ENCODE peak calls at places on chromosomes 6 and 20, in eight cellular contexts. V is fibroblast of lung, M is foreskin fibroblast, C is ascending aorta, N is choroid plexus epithelial cell, G is K562, K is pancreas, J is psoas muscle. H is an unnamed sample.

GRCh38 chr20:2165871-2166270 is 64.2 kb downstream of the STK35 start:
- DNase-seq in V (no peak), M (no peak), C (no peak), N (no peak), G (no peak), K (no peak), J (no peak), H (no peak)

GRCh38 chr6:113733386-113733785 is 123.8 kb upstream of the MARCKS start:
- DNase-seq in V (no peak), M (peak), C (no peak), N (no peak), G (no peak), K (no peak), J (no peak), H (no peak)

GRCh38 chr6:128336436-128337095 is 183.8 kb downstream of the PTPRK start:
- DNase-seq in V (no peak), M (peak), C (no peak), N (no peak), G (no peak), K (no peak), J (no peak), H (peak)

GRCh38 chr6:89260310-89260709 is 43.2 kb upstream of the GABRR1 start:
- DNase-seq in V (no peak), M (no peak), C (no peak), N (no peak), G (peak), K (no peak), J (no peak), H (no peak)

GRCh38 chr20:56380375-56380774 is 11.6 kb downstream of the AURKA start:
- DNase-seq in V (peak), M (no peak), C (no peak), N (peak), G (no peak), K (no peak), J (no peak), H (peak)

GRCh38 chr6:123360359-123360758 is 276.4 kb downstream of the TRDN start:
- DNase-seq in V (no peak), M (no peak), C (no peak), N (no peak), G (no peak), K (no peak), J (no peak), H (no peak)

GRCh38 chr20:38651562-38651961 is 50.0 kb downstream of the ARHGAP40 start:
- DNase-seq in V (no peak), M (no peak), C (no peak), N (no peak), G (no peak), K (no peak), J (no peak), H (no peak)

GRCh38 chr20:43895235-43895634 is 19.4 kb upstream of the TOX2 start:
- DNase-seq in V (peak), M (no peak), C (no peak), N (peak), G (no peak), K (no peak), J (no peak), H (no peak)

GRCh38 chr6:75612921-75613534 is 11.3 kb downstream of the SENP6 start:
- DNase-seq in V (no peak), M (no peak), C (no peak), N (no peak), G (no peak), K (no peak), J (no peak), H (no peak)

GRCh38 chr6:25089442-25089841 is 153.7 kb upstream of the RIPOR2 start:
- DNase-seq in V (peak), M (no peak), C (no peak), N (peak), G (no peak), K (no peak), J (no peak), H (peak)

GRCh38 chr6:2410982-2411381 is 165.6 kb upstream of the GMDS start:
- DNase-seq in V (no peak), M (no peak), C (no peak), N (no peak), G (no peak), K (no peak), J (no peak), H (no peak)

GRCh38 chr6:149318581-149319286 is 1.2 kb downstream of the TAB2 start:
- DNase-seq in V (peak), M (peak), C (no peak), N (no peak), G (no peak), K (no peak), J (no peak), H (no peak)

DNA sequence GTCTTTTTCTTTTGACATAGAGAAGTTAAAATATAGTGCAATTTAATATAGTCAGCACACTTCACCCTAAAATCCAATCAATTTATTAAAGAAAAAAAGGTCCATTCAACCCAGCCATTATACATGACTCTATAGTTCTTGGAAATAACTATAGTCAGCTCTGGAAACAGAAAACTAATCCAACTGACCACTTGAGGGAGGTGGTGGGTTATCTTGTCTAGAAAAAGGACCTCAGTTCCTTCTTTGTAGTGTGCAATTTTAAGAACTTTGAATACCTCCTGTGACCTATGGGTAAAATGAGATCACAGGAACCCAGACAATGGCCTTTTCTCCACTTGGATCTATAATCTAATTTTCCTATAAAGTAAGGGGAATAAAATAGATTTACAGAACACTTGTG is 163.6 kb upstream of the CENPW start:
- DNase-seq in V (peak), M (peak), C (no peak), N (peak), G (peak), K (no peak), J (no peak), H (no peak)
- TF ChIP-seq CTCF in V (peak), M (peak), C (no peak), N (peak), G (peak), K (no peak), J (peak), H (peak)

GRCh38 chr6:5173862-5174643 is 86.7 kb downstream of the LYRM4 start:
- DNase-seq in V (peak), M (no peak), C (no peak), N (peak), G (no peak), K (no peak), J (no peak), H (no peak)

GRCh38 chr6:5172057-5172683 is 87.0 kb downstream of the PPP1R3G start:
- DNase-seq in V (no peak), M (no peak), C (no peak), N (no peak), G (no peak), K (no peak), J (no peak), H (no peak)

GRCh38 chr6:5175635-5176034 is 85.1 kb downstream of the LYRM4 start:
- DNase-seq in V (no peak), M (no peak), C (no peak), N (no peak), G (no peak), K (no peak), J (no peak), H (no peak)

GRCh38 chr6:5174756-5175155 is 86.0 kb downstream of the LYRM4 start:
- DNase-seq in V (no peak), M (no peak), C (no peak), N (no peak), G (no peak), K (no peak), J (no peak), H (no peak)

DNA sequence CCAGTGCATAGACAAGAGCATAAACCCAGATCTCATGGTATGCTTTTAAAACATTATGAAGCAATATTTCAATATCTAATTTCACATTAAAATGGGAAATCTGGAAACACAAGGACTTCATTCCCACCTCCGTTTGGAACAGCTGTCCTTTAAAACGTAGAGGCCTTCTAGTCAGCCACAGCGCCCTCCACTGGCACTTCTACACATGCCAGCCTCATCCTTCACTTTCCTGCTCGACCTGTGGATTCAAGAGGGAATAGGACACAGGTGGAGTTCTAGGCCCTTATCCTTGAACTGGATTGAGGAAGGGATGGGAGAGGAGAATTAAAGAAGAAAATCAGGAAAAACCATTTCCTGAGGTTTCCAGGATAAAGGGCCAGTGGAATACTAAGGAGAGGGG is 85.6 kb downstream of the LYRM4 start:
- DNase-seq in V (no peak), M (no peak), C (no peak), N (no peak), G (peak), K (no peak), J (no peak), H (no peak)
- TF ChIP-seq CTCF in V (peak), M (peak), C (no peak), N (peak), G (peak), K (no peak), J (no peak), H (peak)

GRCh38 chr6:118965843-118966242 is 30.9 kb upstream of the MCM9 start:
- DNase-seq in V (no peak), M (no peak), C (no peak), N (no peak), G (no peak), K (no peak), J (no peak), H (no peak)

GRCh38 chr6:118967239-118967638 is 32.3 kb upstream of the MCM9 start:
- DNase-seq in V (no peak), M (no peak), C (no peak), N (no peak), G (no peak), K (no peak), J (no peak), H (no peak)

GRCh38 chr6:118959903-118960302 is 24.9 kb upstream of the MCM9 start:
- DNase-seq in V (no peak), M (no peak), C (no peak), N (no peak), G (no peak), K (no peak), J (no peak), H (no peak)

GRCh38 chr6:118965354-118965753 is 30.4 kb upstream of the MCM9 start:
- DNase-seq in V (no peak), M (no peak), C (no peak), N (no peak), G (no peak), K (no peak), J (no peak), H (no peak)

GRCh38 chr6:118963003-118963402 is 28.0 kb upstream of the MCM9 start:
- DNase-seq in V (peak), M (peak), C (no peak), N (peak), G (no peak), K (no peak), J (no peak), H (no peak)
- TF ChIP-seq CTCF in V (no peak), M (no peak), C (no peak), N (peak), G (peak), K (no peak), J (peak), H (peak)

GRCh38 chr20:51319522-51319921 is 223.0 kb downstream of the NFATC2 start:
- DNase-seq in V (no peak), M (no peak), C (no peak), N (peak), G (peak), K (no peak), J (no peak), H (no peak)

GRCh38 chr20:51322164-51322707 is 220.3 kb downstream of the NFATC2 start:
- DNase-seq in V (no peak), M (no peak), C (no peak), N (no peak), G (no peak), K (no peak), J (no peak), H (no peak)

GRCh38 chr20:51321343-51322163 is 221.0 kb downstream of the NFATC2 start:
- DNase-seq in V (no peak), M (no peak), C (no peak), N (no peak), G (no peak), K (no peak), J (no peak), H (no peak)

GRCh38 chr20:51315390-51315789 is 227.1 kb downstream of the NFATC2 start:
- DNase-seq in V (peak), M (no peak), C (no peak), N (no peak), G (no peak), K (no peak), J (no peak), H (no peak)

DNA sequence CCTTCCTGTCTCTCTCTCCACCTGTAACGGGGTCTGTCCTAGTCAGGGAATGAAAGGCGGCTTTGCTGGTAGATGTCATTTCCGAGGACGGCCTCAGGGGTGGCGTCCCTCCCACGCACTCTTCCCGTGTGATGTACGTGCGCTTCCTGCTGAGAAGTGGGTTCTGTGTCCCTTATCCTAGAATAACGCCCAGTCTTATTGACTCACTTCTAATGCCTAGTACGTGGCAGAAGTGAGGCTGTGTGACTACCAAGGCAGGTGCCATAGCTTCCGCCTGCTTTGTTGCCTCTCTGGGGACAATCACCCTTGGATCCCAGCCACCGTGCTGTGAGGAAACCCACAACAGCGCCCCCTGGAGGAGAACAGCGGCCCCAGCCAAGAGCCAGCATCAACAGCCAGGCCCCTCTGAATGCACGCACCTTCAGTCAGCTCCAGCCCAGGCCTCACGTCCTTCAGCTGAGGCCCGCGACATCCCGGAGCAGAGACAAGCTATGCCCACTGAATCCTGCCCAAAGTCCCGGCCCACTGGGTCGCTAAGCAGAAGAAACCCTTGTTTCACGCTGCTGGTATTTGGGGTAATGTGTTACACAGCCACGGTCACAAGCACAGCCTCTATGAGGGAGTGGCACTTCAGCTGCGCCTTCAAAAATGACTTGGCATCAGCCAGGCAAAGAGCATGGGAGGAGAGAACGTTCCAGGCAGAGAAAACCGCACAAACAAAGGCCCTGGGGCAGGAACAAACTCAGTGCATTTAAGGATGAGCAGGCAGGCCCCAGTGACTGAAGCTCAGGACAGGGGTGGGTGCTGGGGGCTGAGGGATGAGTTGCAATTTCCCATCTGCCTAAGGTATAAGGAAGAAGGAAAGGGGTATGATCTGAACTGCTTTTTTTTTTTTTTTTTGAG is 224.2 kb downstream of the NFATC2 start:
- DNase-seq in V (no peak), M (no peak), C (no peak), N (peak), G (peak), K (peak), J (no peak), H (no peak)
- TF ChIP-seq CTCF in V (peak), M (peak), C (no peak), N (peak), G (peak), K (peak), J (peak), H (peak)

GRCh38 chr20:60050193-60050960 is 92.2 kb downstream of the CDH26 start:
- DNase-seq in V (no peak), M (no peak), C (no peak), N (no peak), G (no peak), K (peak), J (no peak), H (no peak)
- TF ChIP-seq CTCF in V (peak), M (no peak), C (no peak), N (no peak), G (peak), K (peak), J (no peak), H (peak)

GRCh38 chr6:13614926-13615801 is at the start of gene NOL7:
- DNase-seq in V (peak), M (peak), C (peak), N (peak), G (peak), K (peak), J (peak), H (peak)
- TF ChIP-seq CTCF in V (peak), M (peak), C (peak), N (peak), G (peak), K (peak), J (peak), H (peak)

GRCh38 chr20:57679113-57679512 is 30.7 kb downstream of the PMEPA1 start:
- DNase-seq in V (no peak), M (no peak), C (no peak), N (no peak), G (no peak), K (no peak), J (no peak), H (no peak)

GRCh38 chr20:57680131-57680716 is 29.6 kb downstream of the PMEPA1 start:
- DNase-seq in V (no peak), M (no peak), C (no peak), N (peak), G (no peak), K (no peak), J (no peak), H (no peak)

GRCh38 chr20:57683876-57684275 is 25.9 kb downstream of the PMEPA1 start:
- DNase-seq in V (no peak), M (no peak), C (no peak), N (no peak), G (no peak), K (no peak), J (no peak), H (no peak)

GRCh38 chr20:57682184-57683038 is 27.4 kb downstream of the PMEPA1 start:
- DNase-seq in V (no peak), M (peak), C (no peak), N (no peak), G (no peak), K (no peak), J (no peak), H (no peak)

GRCh38 chr20:57680934-57681914 is 28.6 kb downstream of the PMEPA1 start:
- DNase-seq in V (no peak), M (no peak), C (no peak), N (no peak), G (no peak), K (no peak), J (no peak), H (no peak)
- TF ChIP-seq CTCF in V (no peak), M (no peak), C (no peak), N (no peak), G (no peak), K (no peak), J (no peak), H (no peak)

GRCh38 chr6:109441069-109441816 is 719 bp downstream of the SMPD2 start:
- DNase-seq in V (peak), M (peak), C (peak), N (peak), G (peak), K (peak), J (peak), H (no peak)
- TF ChIP-seq CTCF in V (peak), M (no peak), C (peak), N (peak), G (peak), K (no peak), J (no peak), H (no peak)

GRCh38 chr20:40702504-40702903 is 13.5 kb upstream of the MAFB start:
- DNase-seq in V (no peak), M (peak), C (no peak), N (no peak), G (no peak), K (no peak), J (no peak), H (no peak)
- TF ChIP-seq CTCF in V (peak), M (no peak), C (no peak), N (peak), G (peak), K (no peak), J (no peak), H (peak)

GRCh38 chr6:18990313-18990978 is 603.3 kb downstream of the RNF144B start:
- DNase-seq in V (peak), M (no peak), C (peak), N (peak), G (peak), K (peak), J (peak), H (peak)
- TF ChIP-seq CTCF in V (peak), M (peak), C (no peak), N (peak), G (peak), K (no peak), J (peak), H (peak)